ENCODE peak calls at places on chromosomes 5 and 9, in ten cellular contexts. One of them, this sample, is unnamed.

GRCh38 chr9:121744002-121744686 is 92.7 kb downstream of the DAB2IP start:
- DNase-seq in activated effector memory CD4-positive, alpha-beta T cell treated with anti-CD3 and anti-CD28 coated beads, Interleukin-2, amount 50 U/mL, for 16 hours: no peak
- DNase-seq in A172: peak
- DNase-seq in GM19239: peak
- DNase-seq in activated CD4-positive, alpha-beta T cell treated with anti-CD3 and anti-CD28 coated beads for 36 hours: peak
- DNase-seq in HuH-7.5: peak
- DNase-seq in T47D: peak
- DNase-seq in NCI-H524: no peak
- DNase-seq in mesendoderm: peak
- DNase-seq in MM.1S: no peak
- DNase-seq in this sample: no peak

GRCh38 chr5:128644863-128645262 is 106.8 kb upstream of the FBN2 start:
- DNase-seq in activated effector memory CD4-positive, alpha-beta T cell treated with anti-CD3 and anti-CD28 coated beads, Interleukin-2, amount 50 U/mL, for 16 hours: no peak
- DNase-seq in mesendoderm: no peak
- DNase-seq in activated CD4-positive, alpha-beta T cell treated with anti-CD3 and anti-CD28 coated beads for 36 hours: no peak
- DNase-seq in HuH-7.5: no peak
- DNase-seq in GM19239: no peak
- DNase-seq in NCI-H524: no peak
- DNase-seq in MM.1S: peak
- DNase-seq in T47D: no peak
- DNase-seq in A172: peak
- DNase-seq in this sample: no peak

GRCh38 chr5:56339732-56340131 is 106.6 kb upstream of the ANKRD55 start:
- DNase-seq in activated effector memory CD4-positive, alpha-beta T cell treated with anti-CD3 and anti-CD28 coated beads, Interleukin-2, amount 50 U/mL, for 16 hours: no peak
- DNase-seq in NCI-H524: no peak
- DNase-seq in A172: no peak
- DNase-seq in HuH-7.5: no peak
- DNase-seq in T47D: no peak
- DNase-seq in GM19239: no peak
- DNase-seq in MM.1S: no peak
- DNase-seq in activated CD4-positive, alpha-beta T cell treated with anti-CD3 and anti-CD28 coated beads for 36 hours: no peak
- DNase-seq in mesendoderm: no peak
- DNase-seq in this sample: no peak

GRCh38 chr5:140348104-140348503 is 1.7 kb upstream of the HBEGF start:
- DNase-seq in NCI-H524: no peak
- DNase-seq in T47D: no peak
- DNase-seq in HuH-7.5: no peak
- DNase-seq in MM.1S: no peak
- DNase-seq in activated effector memory CD4-positive, alpha-beta T cell treated with anti-CD3 and anti-CD28 coated beads, Interleukin-2, amount 50 U/mL, for 16 hours: no peak
- DNase-seq in A172: no peak
- DNase-seq in activated CD4-positive, alpha-beta T cell treated with anti-CD3 and anti-CD28 coated beads for 36 hours: no peak
- DNase-seq in mesendoderm: no peak
- DNase-seq in GM19239: no peak
- DNase-seq in this sample: no peak

GRCh38 chr9:95189230-95190098 is 128.0 kb downstream of the FANCC start:
- DNase-seq in MM.1S: no peak
- DNase-seq in activated CD4-positive, alpha-beta T cell treated with anti-CD3 and anti-CD28 coated beads for 36 hours: peak
- DNase-seq in mesendoderm: no peak
- DNase-seq in GM19239: no peak
- DNase-seq in A172: no peak
- DNase-seq in HuH-7.5: peak
- DNase-seq in activated effector memory CD4-positive, alpha-beta T cell treated with anti-CD3 and anti-CD28 coated beads, Interleukin-2, amount 50 U/mL, for 16 hours: no peak
- DNase-seq in NCI-H524: no peak
- DNase-seq in T47D: no peak
- DNase-seq in this sample: peak

GRCh38 chr9:13221741-13222140 is 57.8 kb downstream of the MPDZ start:
- DNase-seq in GM19239: no peak
- DNase-seq in activated CD4-positive, alpha-beta T cell treated with anti-CD3 and anti-CD28 coated beads for 36 hours: no peak
- DNase-seq in mesendoderm: peak
- DNase-seq in NCI-H524: no peak
- DNase-seq in MM.1S: no peak
- DNase-seq in activated effector memory CD4-positive, alpha-beta T cell treated with anti-CD3 and anti-CD28 coated beads, Interleukin-2, amount 50 U/mL, for 16 hours: no peak
- DNase-seq in T47D: no peak
- DNase-seq in HuH-7.5: no peak
- DNase-seq in A172: no peak
- DNase-seq in this sample: no peak

GRCh38 chr5:125486634-125487033 is 740.2 kb upstream of the ZNF608 start:
- DNase-seq in NCI-H524: no peak
- DNase-seq in activated effector memory CD4-positive, alpha-beta T cell treated with anti-CD3 and anti-CD28 coated beads, Interleukin-2, amount 50 U/mL, for 16 hours: no peak
- DNase-seq in GM19239: no peak
- DNase-seq in A172: peak
- DNase-seq in MM.1S: no peak
- DNase-seq in mesendoderm: no peak
- DNase-seq in activated CD4-positive, alpha-beta T cell treated with anti-CD3 and anti-CD28 coated beads for 36 hours: no peak
- DNase-seq in HuH-7.5: no peak
- DNase-seq in T47D: no peak
- DNase-seq in this sample: no peak

GRCh38 chr9:19456996-19457693 is 48.3 kb downstream of the ACER2 start:
- DNase-seq in activated CD4-positive, alpha-beta T cell treated with anti-CD3 and anti-CD28 coated beads for 36 hours: peak
- DNase-seq in T47D: peak
- DNase-seq in NCI-H524: peak
- DNase-seq in MM.1S: no peak
- DNase-seq in A172: peak
- DNase-seq in HuH-7.5: peak
- DNase-seq in mesendoderm: peak
- DNase-seq in GM19239: peak
- DNase-seq in activated effector memory CD4-positive, alpha-beta T cell treated with anti-CD3 and anti-CD28 coated beads, Interleukin-2, amount 50 U/mL, for 16 hours: peak
- DNase-seq in this sample: peak

GRCh38 chr5:55063220-55063863 is 39.1 kb upstream of the GZMA start:
- DNase-seq in MM.1S: no peak
- DNase-seq in A172: peak
- DNase-seq in NCI-H524: no peak
- DNase-seq in T47D: no peak
- DNase-seq in HuH-7.5: no peak
- DNase-seq in GM19239: no peak
- DNase-seq in activated effector memory CD4-positive, alpha-beta T cell treated with anti-CD3 and anti-CD28 coated beads, Interleukin-2, amount 50 U/mL, for 16 hours: no peak
- DNase-seq in mesendoderm: no peak
- DNase-seq in activated CD4-positive, alpha-beta T cell treated with anti-CD3 and anti-CD28 coated beads for 36 hours: no peak
- DNase-seq in this sample: no peak

GRCh38 chr5:94524841-94525697 is 93.3 kb downstream of the KIAA0825 start:
- DNase-seq in mesendoderm: peak
- DNase-seq in HuH-7.5: no peak
- DNase-seq in A172: peak
- DNase-seq in activated CD4-positive, alpha-beta T cell treated with anti-CD3 and anti-CD28 coated beads for 36 hours: peak
- DNase-seq in MM.1S: peak
- DNase-seq in NCI-H524: peak
- DNase-seq in GM19239: peak
- DNase-seq in T47D: peak
- DNase-seq in activated effector memory CD4-positive, alpha-beta T cell treated with anti-CD3 and anti-CD28 coated beads, Interleukin-2, amount 50 U/mL, for 16 hours: no peak
- DNase-seq in this sample: peak

GRCh38 chr9:20591223-20591622 is 31.1 kb downstream of the MLLT3 start:
- DNase-seq in A172: no peak
- DNase-seq in NCI-H524: no peak
- DNase-seq in activated CD4-positive, alpha-beta T cell treated with anti-CD3 and anti-CD28 coated beads for 36 hours: no peak
- DNase-seq in MM.1S: no peak
- DNase-seq in mesendoderm: no peak
- DNase-seq in T47D: no peak
- DNase-seq in activated effector memory CD4-positive, alpha-beta T cell treated with anti-CD3 and anti-CD28 coated beads, Interleukin-2, amount 50 U/mL, for 16 hours: no peak
- DNase-seq in HuH-7.5: no peak
- DNase-seq in GM19239: no peak
- DNase-seq in this sample: no peak

GRCh38 chr5:98769006-98769255 is 4.5 kb upstream of the RGMB start:
- DNase-seq in HuH-7.5: no peak
- DNase-seq in MM.1S: peak
- DNase-seq in activated effector memory CD4-positive, alpha-beta T cell treated with anti-CD3 and anti-CD28 coated beads, Interleukin-2, amount 50 U/mL, for 16 hours: peak
- DNase-seq in activated CD4-positive, alpha-beta T cell treated with anti-CD3 and anti-CD28 coated beads for 36 hours: peak
- DNase-seq in NCI-H524: no peak
- DNase-seq in T47D: no peak
- DNase-seq in A172: no peak
- DNase-seq in GM19239: no peak
- DNase-seq in mesendoderm: no peak
- DNase-seq in this sample: no peak

GRCh38 chr9:5945112-5945511 is 54.4 kb downstream of the MLANA start:
- DNase-seq in HuH-7.5: no peak
- DNase-seq in mesendoderm: no peak
- DNase-seq in GM19239: no peak
- DNase-seq in activated effector memory CD4-positive, alpha-beta T cell treated with anti-CD3 and anti-CD28 coated beads, Interleukin-2, amount 50 U/mL, for 16 hours: no peak
- DNase-seq in NCI-H524: no peak
- DNase-seq in activated CD4-positive, alpha-beta T cell treated with anti-CD3 and anti-CD28 coated beads for 36 hours: no peak
- DNase-seq in MM.1S: no peak
- DNase-seq in A172: no peak
- DNase-seq in T47D: no peak
- DNase-seq in this sample: no peak

This sample was measured in kidney glomerular epithelial cell.